ENCODE peak calls at places on chromosomes 1 and 21, in four cellular contexts. U is WTC11, A is HepG2, F is K562. C is an unnamed sample.

GRCh38 chr1:154157520-154158306 is 2.8 kb upstream of the NUP210L start:
- DNase-seq in U (peak), A (no peak), F (peak), C (peak)

GRCh38 chr1:175415133-175415712 is 222.6 kb upstream of the KIAA0040 start:
- DNase-seq in U (no peak), A (no peak), F (no peak), C (no peak)

GRCh38 chr21:27206368-27206982 is 239.6 kb upstream of the ADAMTS5 start:
- DNase-seq in U (peak), A (no peak), F (no peak), C (no peak)

GRCh38 chr1:110455151-110455550 is 4.2 kb downstream of the PROK1 start:
- DNase-seq in U (peak), A (no peak), F (peak), C (no peak)

GRCh38 chr1:55088413-55088812 is 49.1 kb downstream of the PCSK9 start:
- DNase-seq in U (no peak), A (no peak), F (no peak), C (no peak)

GRCh38 chr1:15344800-15345710 is 64.6 kb upstream of the EFHD2 start:
- DNase-seq in U (no peak), A (no peak), F (no peak), C (no peak)

GRCh38 chr1:20731057-20731991 is 1.2 kb downstream of the SH2D5 start:
- DNase-seq in U (no peak), A (no peak), F (no peak), C (no peak)

GRCh38 chr1:80534606-80535360 is 1266.0 kb upstream of the ADGRL2 start:
- DNase-seq in U (no peak), A (no peak), F (no peak), C (no peak)

GRCh38 chr1:195799016-195799415 is 809.2 kb downstream of the KCNT2 start:
- DNase-seq in U (no peak), A (no peak), F (no peak), C (no peak)

GRCh38 chr21:33881689-33882440 is 33.7 kb downstream of the ATP5PO start:
- DNase-seq in U (no peak), A (no peak), F (no peak), C (no peak)

GRCh38 chr1:248730507-248731335 is 24.8 kb downstream of the LYPD8 start:
- DNase-seq in U (no peak), A (no peak), F (peak), C (peak)

GRCh38 chr1:22673486-22674409 is 20.7 kb downstream of the C1QB start:
- DNase-seq in U (peak), A (peak), F (peak), C (peak)

GRCh38 chr1:26044971-26045711 is 777 bp downstream of the SLC30A2 start:
- DNase-seq in U (peak), A (no peak), F (peak), C (no peak)

GRCh38 chr1:211942583-211942982 is 92.8 kb downstream of the INTS7 start:
- DNase-seq in U (no peak), A (no peak), F (no peak), C (no peak)

GRCh38 chr1:218658294-218658693 is 313.2 kb downstream of the TGFB2 start:
- DNase-seq in U (no peak), A (no peak), F (no peak), C (no peak)

GRCh38 chr1:88552226-88552625 is 131.8 kb upstream of the PKN2 start:
- DNase-seq in U (no peak), A (no peak), F (no peak), C (no peak)

GRCh38 chr1:162857850-162858249 is 3.1 kb downstream of the CCDC190 start:
- DNase-seq in U (no peak), A (no peak), F (no peak), C (no peak)

GRCh38 chr1:236895665-236896387 is 100.7 kb downstream of the MTR start:
- DNase-seq in U (no peak), A (no peak), F (no peak), C (no peak)

GRCh38 chr1:177287237-177287636 is 116.5 kb downstream of the BRINP2 start:
- DNase-seq in U (no peak), A (no peak), F (no peak), C (no peak)

GRCh38 chr1:16020325-16020724 is 1.5 kb upstream of the CLCNKA start:
- DNase-seq in U (no peak), A (no peak), F (no peak), C (no peak)

GRCh38 chr1:224432672-224433040 is 1.9 kb downstream of the WDR26 start:
- DNase-seq in U (no peak), A (no peak), F (peak), C (no peak)

GRCh38 chr1:46278807-46279206 is 24.6 kb downstream of the LRRC41 start:
- DNase-seq in U (no peak), A (no peak), F (no peak), C (no peak)

GRCh38 chr1:223683586-223684487 is 18.3 kb upstream of the CAPN8 start:
- DNase-seq in U (peak), A (no peak), F (peak), C (no peak)

GRCh38 chr1:110511436-110511835 is 7.5 kb downstream of the KCNA10 start:
- DNase-seq in U (no peak), A (no peak), F (no peak), C (no peak)

GRCh38 chr1:167152192-167152876 is 58.5 kb downstream of the STYXL2 start:
- DNase-seq in U (no peak), A (no peak), F (no peak), C (no peak)

GRCh38 chr1:240344918-240345317 is 253.2 kb downstream of the FMN2 start:
- DNase-seq in U (no peak), A (no peak), F (no peak), C (no peak)

GRCh38 chr1:41590331-41590730 is 105.8 kb upstream of the EDN2 start:
- DNase-seq in U (no peak), A (no peak), F (no peak), C (no peak)

GRCh38 chr1:3411806-3412205 is 42.7 kb upstream of the ARHGEF16 start:
- DNase-seq in U (no peak), A (no peak), F (no peak), C (no peak)

GRCh38 chr1:92587445-92587844 is 100.7 kb upstream of the GFI1 start:
- DNase-seq in U (no peak), A (no peak), F (no peak), C (no peak)

GRCh38 chr1:2179283-2180013 is 15.1 kb downstream of the FAAP20 start:
- DNase-seq in U (no peak), A (no peak), F (peak), C (no peak)

GRCh38 chr21:44582980-44583799 is 2.8 kb upstream of the KRTAP10-5 start:
- DNase-seq in U (no peak), A (no peak), F (no peak), C (no peak)

GRCh38 chr1:226723640-226724532 is 15.2 kb downstream of the ITPKB start:
- DNase-seq in U (peak), A (no peak), F (peak), C (no peak)

GRCh38 chr1:150925080-150925479 is 1.1 kb upstream of the SETDB1 start:
- DNase-seq in U (peak), A (no peak), F (no peak), C (no peak)

GRCh38 chr1:47524272-47524671 is 86.4 kb downstream of the FOXD2 start:
- DNase-seq in U (no peak), A (no peak), F (no peak), C (no peak)

GRCh38 chr1:10529096-10529495 is 54.3 kb downstream of the PEX14 start:
- DNase-seq in U (peak), A (no peak), F (no peak), C (no peak)

GRCh38 chr21:36747815-36748381 is 49.0 kb downstream of the SIM2 start:
- DNase-seq in U (peak), A (peak), F (peak), C (no peak)

GRCh38 chr1:54546651-54547348 is 1.2 kb upstream of the ACOT11 start:
- DNase-seq in U (no peak), A (no peak), F (no peak), C (no peak)

GRCh38 chr1:28087614-28088167 is 719 bp downstream of the EYA3 start:
- DNase-seq in U (no peak), A (peak), F (peak), C (no peak)

GRCh38 chr1:227947678-227948492 is at the start of gene WNT9A:
- DNase-seq in U (peak), A (no peak), F (peak), C (peak)

DNA sequence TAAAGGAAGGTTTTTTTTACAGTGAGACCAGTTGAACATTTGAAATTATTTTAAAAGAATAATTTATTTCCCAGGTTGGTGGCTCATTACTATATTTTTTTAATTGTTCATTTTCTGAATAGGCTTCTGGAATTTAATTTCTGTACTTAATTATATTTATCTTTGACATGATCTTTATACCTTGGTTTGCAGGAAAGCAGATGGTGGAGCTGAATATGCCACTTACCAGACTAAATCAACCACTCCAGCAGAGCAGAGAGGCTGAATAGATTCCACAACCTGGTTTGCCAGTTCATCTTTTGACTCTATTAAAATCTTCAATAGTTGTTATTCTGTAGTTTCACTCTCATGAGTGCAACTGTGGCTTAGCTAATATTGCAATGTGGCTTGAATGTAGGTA is 41.5 kb downstream of the CD46 start:
- DNase-seq in U (no peak), A (no peak), F (no peak), C (no peak)
- TF ChIP-seq NR3C1 in U (no peak), A (no peak), F (no peak), C (no peak)

GRCh38 chr1:94416901-94417701 is 1.1 kb upstream of the ABCD3 start:
- DNase-seq in U (no peak), A (peak), F (peak), C (no peak)
- TF ChIP-seq NR3C1 in U (no peak), A (no peak), F (no peak), C (no peak)

DNA sequence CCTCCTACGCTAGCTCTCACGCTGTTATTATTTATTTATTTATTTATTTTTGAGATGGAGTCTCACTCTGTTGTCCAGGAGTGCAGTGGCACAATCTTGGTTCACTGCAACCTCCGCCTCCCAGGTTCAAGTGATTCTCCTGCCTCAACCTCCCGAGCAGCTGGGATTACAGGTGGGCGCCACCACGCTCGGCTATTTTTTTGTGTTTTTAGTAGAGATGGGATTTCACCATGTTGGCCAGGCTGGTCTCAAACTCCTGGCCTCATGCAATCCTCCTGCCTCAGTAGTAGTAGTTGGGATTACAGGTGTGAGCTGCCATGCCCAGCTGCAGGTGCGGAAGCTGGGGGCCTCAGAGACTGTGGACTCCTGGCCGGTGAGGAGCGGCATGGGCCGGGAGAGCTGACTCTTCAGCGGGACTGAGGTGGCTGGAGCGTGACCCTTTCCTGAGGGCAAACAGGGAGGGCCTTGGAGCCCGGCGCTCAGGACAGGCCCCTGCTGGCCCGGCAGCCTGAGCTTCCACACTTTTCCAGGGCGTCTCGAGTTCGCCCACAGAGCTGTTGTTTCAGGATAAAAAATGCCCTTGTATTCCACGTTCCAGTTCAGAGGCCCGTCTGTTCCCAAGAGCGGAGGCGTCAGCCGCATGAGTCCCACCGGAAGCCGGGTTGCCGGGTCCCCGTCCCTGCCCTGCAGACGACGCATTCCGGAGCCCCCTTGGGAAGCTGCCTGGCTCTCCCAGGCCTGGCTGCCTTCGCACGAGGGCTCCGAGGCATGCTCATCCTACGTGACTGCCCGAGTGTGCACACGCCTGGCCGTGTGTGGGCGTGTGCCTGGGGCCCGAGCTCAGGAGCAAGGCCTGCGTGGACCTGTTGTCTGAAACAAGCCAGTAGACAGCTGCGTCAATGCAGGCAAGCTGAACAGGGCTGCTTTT is 126.2 kb downstream of the SIK1 start:
- DNase-seq in U (no peak), A (no peak), F (no peak), C (no peak)
- TF ChIP-seq NR3C1 in U (no peak), A (no peak), F (no peak), C (no peak)

GRCh38 chr1:74549947-74550346 is 37.5 kb upstream of the LRRC53 start:
- DNase-seq in U (no peak), A (no peak), F (no peak), C (no peak)

DNA sequence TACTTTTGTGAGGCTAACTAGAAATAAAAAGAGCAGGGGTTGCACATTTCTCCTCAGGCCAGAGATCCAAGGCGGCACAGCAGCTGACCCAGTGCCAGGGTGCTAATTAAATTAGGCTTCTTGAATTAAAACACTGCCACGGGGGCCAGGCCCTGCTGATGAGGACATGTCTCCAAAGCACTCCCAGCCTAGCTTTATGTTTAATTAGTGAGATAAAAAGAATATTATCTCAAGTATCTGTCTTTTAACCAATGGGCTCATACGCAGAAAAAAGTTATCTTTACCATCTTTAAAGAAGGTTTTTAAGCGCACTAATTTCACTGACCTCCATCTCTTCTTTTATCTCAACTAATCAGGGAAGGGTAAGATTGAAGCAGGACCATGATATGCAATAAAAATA is 36.9 kb upstream of the LRRC53 start:
- DNase-seq in U (no peak), A (no peak), F (no peak), C (no peak)
- TF ChIP-seq NR3C1 in U (no peak), A (no peak), F (no peak), C (no peak)

GRCh38 chr1:75908717-75909152 is 23.5 kb downstream of the ASB17 start:
- DNase-seq in U (peak), A (peak), F (no peak), C (peak)
- TF ChIP-seq NR3C1 in U (no peak), A (no peak), F (no peak), C (no peak)

GRCh38 chr1:42922687-42923366 is 35.8 kb downstream of the SLC2A1 start:
- DNase-seq in U (peak), A (peak), F (peak), C (peak)
- TF ChIP-seq NR3C1 in U (no peak), A (no peak), F (no peak), C (no peak)

GRCh38 chr1:157968951-157969350 is 24.5 kb upstream of the KIRREL1 start:
- DNase-seq in U (no peak), A (no peak), F (no peak), C (peak)
- TF ChIP-seq NR3C1 in U (no peak), A (no peak), F (no peak), C (no peak)

C was measured in A549.